ENCODE peak calls at places on chromosomes 12 and 14, in eight cellular contexts. One of them, this sample, is unnamed.

GRCh38 chr14:21771671-21772070 is 98.1 kb upstream of the OR4E1 start:
- DNase-seq in foreskin fibroblast: no peak
- DNase-seq in HCEC 1CT: no peak
- DNase-seq in activated T-cell treated with anti-CD3 and anti-CD28 coated beads, Interleukin-2, amount 50 U/mL, for 4 hours: no peak
- DNase-seq in HFFc6: no peak
- DNase-seq in activated gamma-delta T cell treated with anti-CD3 and anti-CD28 coated beads, Interleukin-2, amount 50 U/mL, for 16 hours: no peak
- DNase-seq in head of caudate nucleus: no peak
- DNase-seq in astrocyte: no peak
- DNase-seq in this sample: no peak

GRCh38 chr12:91222746-91223145 is 40.1 kb upstream of the DCN start:
- DNase-seq in foreskin fibroblast: peak; percentile 68
- DNase-seq in HFFc6: peak; percentile 59
- DNase-seq in astrocyte: peak; percentile 79
- DNase-seq in HCEC 1CT: peak; percentile 79
- DNase-seq in activated gamma-delta T cell treated with anti-CD3 and anti-CD28 coated beads, Interleukin-2, amount 50 U/mL, for 16 hours: no peak
- DNase-seq in head of caudate nucleus: no peak
- DNase-seq in activated T-cell treated with anti-CD3 and anti-CD28 coated beads, Interleukin-2, amount 50 U/mL, for 4 hours: no peak
- DNase-seq in this sample: peak; percentile 75

GRCh38 chr14:29905549-29905948 is 22.1 kb downstream of the PRKD1 start:
- DNase-seq in activated gamma-delta T cell treated with anti-CD3 and anti-CD28 coated beads, Interleukin-2, amount 50 U/mL, for 16 hours: no peak
- DNase-seq in activated T-cell treated with anti-CD3 and anti-CD28 coated beads, Interleukin-2, amount 50 U/mL, for 4 hours: no peak
- DNase-seq in astrocyte: no peak
- DNase-seq in HCEC 1CT: no peak
- DNase-seq in foreskin fibroblast: no peak
- DNase-seq in head of caudate nucleus: no peak
- DNase-seq in HFFc6: no peak
- DNase-seq in this sample: no peak

GRCh38 chr14:68232643-68233055 is 413.1 kb downstream of the RAD51B start:
- DNase-seq in activated gamma-delta T cell treated with anti-CD3 and anti-CD28 coated beads, Interleukin-2, amount 50 U/mL, for 16 hours: peak; percentile 11
- DNase-seq in astrocyte: peak; percentile 100
- DNase-seq in foreskin fibroblast: peak; percentile 97
- DNase-seq in head of caudate nucleus: no peak
- DNase-seq in HFFc6: peak; percentile 97
- DNase-seq in activated T-cell treated with anti-CD3 and anti-CD28 coated beads, Interleukin-2, amount 50 U/mL, for 4 hours: peak; percentile 7
- DNase-seq in HCEC 1CT: peak; percentile 99
- DNase-seq in this sample: peak; percentile 100

GRCh38 chr12:13120431-13120830 is 17.0 kb upstream of the GSG1 start:
- DNase-seq in HFFc6: no peak
- DNase-seq in astrocyte: no peak
- DNase-seq in activated gamma-delta T cell treated with anti-CD3 and anti-CD28 coated beads, Interleukin-2, amount 50 U/mL, for 16 hours: no peak
- DNase-seq in HCEC 1CT: no peak
- DNase-seq in foreskin fibroblast: no peak
- DNase-seq in activated T-cell treated with anti-CD3 and anti-CD28 coated beads, Interleukin-2, amount 50 U/mL, for 4 hours: no peak
- DNase-seq in head of caudate nucleus: no peak
- DNase-seq in this sample: no peak

GRCh38 chr14:31287294-31287972 is 79.8 kb upstream of the HECTD1 start:
- DNase-seq in activated gamma-delta T cell treated with anti-CD3 and anti-CD28 coated beads, Interleukin-2, amount 50 U/mL, for 16 hours: no peak
- DNase-seq in foreskin fibroblast: no peak
- DNase-seq in HCEC 1CT: no peak
- DNase-seq in astrocyte: no peak
- DNase-seq in activated T-cell treated with anti-CD3 and anti-CD28 coated beads, Interleukin-2, amount 50 U/mL, for 4 hours: no peak
- DNase-seq in head of caudate nucleus: no peak
- DNase-seq in HFFc6: no peak
- DNase-seq in this sample: no peak

GRCh38 chr14:98229676-98230366 is 1042.2 kb downstream of the BCL11B start:
- DNase-seq in HFFc6: no peak
- DNase-seq in head of caudate nucleus: no peak
- DNase-seq in astrocyte: no peak
- DNase-seq in foreskin fibroblast: no peak
- DNase-seq in activated gamma-delta T cell treated with anti-CD3 and anti-CD28 coated beads, Interleukin-2, amount 50 U/mL, for 16 hours: no peak
- DNase-seq in HCEC 1CT: no peak
- DNase-seq in activated T-cell treated with anti-CD3 and anti-CD28 coated beads, Interleukin-2, amount 50 U/mL, for 4 hours: no peak
- DNase-seq in this sample: no peak

GRCh38 chr12:58895053-58895452 is 25.3 kb downstream of the LRIG3 start:
- DNase-seq in HCEC 1CT: no peak
- DNase-seq in activated gamma-delta T cell treated with anti-CD3 and anti-CD28 coated beads, Interleukin-2, amount 50 U/mL, for 16 hours: no peak
- DNase-seq in activated T-cell treated with anti-CD3 and anti-CD28 coated beads, Interleukin-2, amount 50 U/mL, for 4 hours: no peak
- DNase-seq in head of caudate nucleus: no peak
- DNase-seq in foreskin fibroblast: no peak
- DNase-seq in HFFc6: no peak
- DNase-seq in astrocyte: no peak
- DNase-seq in this sample: no peak

This sample was measured in M059J.